ENCODE peak calls at places on chromosome 21, in seven cellular contexts. L is fibroblast of mammary gland; M is CD4-positive, alpha-beta memory T cell; W is HL-60; O is A549; Q is PC-3; B is left lung. F is an unnamed sample.

GRCh38 chr21:14862794-14863720 is 201.7 kb downstream of the NRIP1 start:
- DNase-seq in L (peak), M (peak), W (no peak), O (no peak), Q (peak), B (no peak), F (peak)

GRCh38 chr21:46104104-46104503 is 6.2 kb downstream of the COL6A2 start:
- DNase-seq in L (no peak), M (no peak), W (no peak), O (no peak), Q (no peak), B (no peak), F (no peak)

GRCh38 chr21:28334407-28334806 is 658.3 kb downstream of the LTN1 start:
- DNase-seq in L (peak), M (no peak), W (no peak), O (no peak), Q (peak), B (no peak), F (no peak)

GRCh38 chr21:36330904-36331303 is 10.9 kb downstream of the MORC3 start:
- DNase-seq in L (peak), M (peak), W (peak), O (peak), Q (peak), B (no peak), F (peak)

GRCh38 chr21:31108969-31109368 is 70.7 kb upstream of the KRTAP19-8 start:
- DNase-seq in L (peak), M (no peak), W (no peak), O (no peak), Q (peak), B (no peak), F (peak)

GRCh38 chr21:16752109-16752508 is 760.7 kb upstream of the CXADR start:
- DNase-seq in L (no peak), M (no peak), W (no peak), O (no peak), Q (no peak), B (no peak), F (no peak)

GRCh38 chr21:14306143-14306907 is 76.6 kb downstream of the HSPA13 start:
- DNase-seq in L (peak), M (no peak), W (no peak), O (no peak), Q (peak), B (no peak), F (peak)

GRCh38 chr21:17089121-17089520 is 423.7 kb upstream of the CXADR start:
- DNase-seq in L (no peak), M (no peak), W (no peak), O (no peak), Q (peak), B (no peak), F (no peak)

GRCh38 chr21:16592399-16592798 is 862.6 kb downstream of the USP25 start:
- DNase-seq in L (peak), M (no peak), W (no peak), O (no peak), Q (no peak), B (no peak), F (no peak)

GRCh38 chr21:45994086-45994661 is 12.6 kb downstream of the COL6A1 start:
- DNase-seq in L (peak), M (no peak), W (no peak), O (no peak), Q (no peak), B (peak), F (no peak)

GRCh38 chr21:45973475-45974072 is 8.0 kb upstream of the COL6A1 start:
- DNase-seq in L (peak), M (peak), W (no peak), O (peak), Q (peak), B (peak), F (peak)

GRCh38 chr21:28067015-28067414 is 925.7 kb downstream of the LTN1 start:
- DNase-seq in L (no peak), M (no peak), W (no peak), O (no peak), Q (no peak), B (no peak), F (no peak)

GRCh38 chr21:38126677-38127271 is 130.0 kb upstream of the KCNJ15 start:
- DNase-seq in L (peak), M (peak), W (peak), O (peak), Q (peak), B (peak), F (peak)

GRCh38 chr21:29851611-29852010 is 88.2 kb downstream of the GRIK1 start:
- DNase-seq in L (no peak), M (no peak), W (no peak), O (no peak), Q (no peak), B (no peak), F (no peak)

GRCh38 chr21:17139696-17140095 is 373.1 kb upstream of the CXADR start:
- DNase-seq in L (peak), M (no peak), W (peak), O (no peak), Q (no peak), B (no peak), F (peak)

GRCh38 chr21:42527489-42528158 is 14.0 kb downstream of the SLC37A1 start:
- DNase-seq in L (no peak), M (peak), W (no peak), O (no peak), Q (no peak), B (no peak), F (peak)
- H3K4me3 ChIP-seq in L (no peak), M (peak), W (no peak), O (no peak), Q (no peak), B (no peak), F (peak)

DNA sequence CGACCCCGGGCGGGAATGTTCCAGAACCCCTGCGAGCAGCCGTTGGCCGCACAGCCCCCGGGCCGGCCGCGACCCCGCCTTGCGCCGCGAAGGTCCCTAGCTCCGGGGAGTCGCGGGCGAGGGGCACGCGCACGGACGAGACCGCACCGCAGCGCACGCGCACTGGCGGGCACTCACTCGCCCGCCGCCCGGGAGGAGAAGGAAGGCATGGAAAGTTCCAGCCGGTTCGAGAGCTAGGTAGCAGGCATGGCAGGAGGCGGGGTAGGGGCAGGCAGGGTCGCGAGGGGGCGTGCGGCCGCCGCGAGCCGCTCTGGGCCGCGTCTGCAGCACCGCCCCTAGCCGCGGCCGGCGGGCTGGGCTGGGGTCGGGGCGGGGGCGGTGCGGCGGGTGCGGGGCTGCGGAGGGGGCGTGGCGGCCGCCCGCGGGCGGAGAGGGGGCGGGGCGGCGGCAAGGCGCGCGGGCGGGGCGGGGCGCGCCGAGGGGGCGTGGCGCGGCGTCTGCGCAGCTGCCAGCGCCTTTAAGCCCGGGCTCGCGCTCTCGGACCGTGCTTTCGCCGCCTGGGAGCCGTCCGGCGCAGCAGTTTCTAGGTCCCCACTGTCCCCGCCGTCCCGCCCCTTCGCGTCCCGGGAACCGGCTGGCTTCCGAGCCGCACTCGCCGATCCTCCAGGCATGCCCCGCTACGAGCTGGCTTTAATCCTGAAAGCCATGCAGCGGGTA is at the start of the genes MRPS6 and SLC5A3:
- DNase-seq in L (peak), M (peak), W (peak), O (peak), Q (peak), B (peak), F (no peak)
- H3K4me3 ChIP-seq in L (peak), M (peak), W (peak), O (peak), Q (peak), B (peak), F (peak)

DNA sequence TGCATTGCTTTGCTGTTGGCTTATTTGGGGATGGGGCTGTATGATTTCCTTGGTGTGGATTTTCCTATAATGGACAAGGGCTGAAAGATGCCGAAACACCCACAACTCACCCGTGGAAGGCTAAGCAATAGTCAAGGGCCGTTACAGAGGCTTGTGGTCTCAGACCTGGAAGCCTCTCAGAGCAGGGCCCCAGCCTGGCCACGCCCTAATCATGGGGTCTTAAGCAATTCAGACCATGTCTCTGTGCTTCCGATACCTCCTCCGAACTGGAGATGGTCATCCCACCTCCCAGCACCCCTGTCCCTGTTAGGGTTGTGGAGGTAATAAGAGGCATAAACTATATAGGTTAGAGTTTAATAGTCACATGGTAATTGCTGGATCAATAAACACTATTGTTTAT is 3.4 kb downstream of the ABCG1 start:
- DNase-seq in L (no peak), M (no peak), W (no peak), O (no peak), Q (no peak), B (no peak), F (no peak)
- H3K4me3 ChIP-seq in L (no peak), M (no peak), W (no peak), O (no peak), Q (no peak), B (no peak), F (no peak)

GRCh38 chr21:26798856-26799751 is 46.1 kb downstream of the ADAMTS1 start:
- DNase-seq in L (peak), M (no peak), W (no peak), O (no peak), Q (peak), B (no peak), F (no peak)

GRCh38 chr21:26794597-26795397 is 50.4 kb downstream of the ADAMTS1 start:
- DNase-seq in L (no peak), M (no peak), W (no peak), O (no peak), Q (no peak), B (no peak), F (no peak)

GRCh38 chr21:26797878-26798456 is 47.2 kb downstream of the ADAMTS1 start:
- DNase-seq in L (no peak), M (no peak), W (no peak), O (no peak), Q (no peak), B (no peak), F (peak)

GRCh38 chr21:26795866-26796329 is 49.3 kb downstream of the ADAMTS1 start:
- DNase-seq in L (peak), M (no peak), W (no peak), O (peak), Q (peak), B (no peak), F (no peak)

GRCh38 chr21:26795398-26795790 is 49.8 kb downstream of the ADAMTS1 start:
- DNase-seq in L (no peak), M (no peak), W (no peak), O (no peak), Q (no peak), B (no peak), F (no peak)
- H3K4me3 ChIP-seq in L (no peak), M (no peak), W (no peak), O (no peak), Q (no peak), B (no peak), F (no peak)

GRCh38 chr21:19695796-19696195 is 1292.2 kb upstream of the TMPRSS15 start:
- DNase-seq in L (no peak), M (no peak), W (no peak), O (no peak), Q (no peak), B (no peak), F (no peak)

GRCh38 chr21:19692231-19692630 is 1288.6 kb upstream of the TMPRSS15 start:
- DNase-seq in L (no peak), M (no peak), W (no peak), O (no peak), Q (no peak), B (no peak), F (no peak)
- H3K4me3 ChIP-seq in L (no peak), M (no peak), W (no peak), O (no peak), Q (no peak), B (no peak), F (no peak)

DNA sequence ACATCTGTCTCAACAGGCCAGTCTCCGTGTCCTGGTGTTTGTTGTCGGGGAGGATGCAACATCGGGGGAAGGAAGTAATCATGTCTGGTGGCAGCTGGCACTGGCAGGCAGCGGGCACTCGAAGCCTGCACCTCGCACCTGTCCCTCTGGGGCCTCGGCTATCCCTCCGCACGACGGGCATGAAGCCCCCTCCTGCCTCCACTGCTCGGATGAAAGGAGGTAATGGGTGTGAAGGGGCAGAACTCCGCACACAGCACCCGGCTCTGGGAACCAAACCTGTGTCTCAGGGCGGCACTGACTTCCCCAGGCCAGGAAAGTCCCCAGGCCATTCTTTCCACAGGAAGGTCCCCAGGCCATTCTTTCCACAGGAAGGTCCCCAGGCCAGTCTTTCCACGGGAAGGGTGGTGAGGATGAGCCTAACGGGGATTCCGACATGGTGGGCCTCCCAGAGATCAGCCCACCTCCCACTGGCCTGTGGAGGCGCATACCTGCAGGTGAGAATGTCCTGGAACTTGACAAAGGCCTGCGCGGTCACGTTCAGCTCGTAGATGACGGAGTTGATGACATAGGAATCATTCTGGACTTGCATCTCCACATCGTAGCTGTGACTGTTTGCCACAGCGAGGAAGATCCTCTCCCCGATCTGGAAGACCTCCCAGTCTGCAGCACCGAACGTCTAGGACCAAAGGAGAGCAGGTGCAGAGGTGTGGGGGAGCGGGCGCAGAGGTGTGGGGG is 31.1 kb downstream of the KRTAP10-1 start:
- DNase-seq in L (no peak), M (no peak), W (no peak), O (no peak), Q (no peak), B (peak), F (no peak)
- H3K4me3 ChIP-seq in L (no peak), M (no peak), W (no peak), O (no peak), Q (no peak), B (no peak), F (no peak)

GRCh38 chr21:35026153-35026499 is 23.0 kb downstream of the RUNX1 start:
- DNase-seq in L (no peak), M (no peak), W (peak), O (no peak), Q (no peak), B (no peak), F (no peak)
- H3K4me3 ChIP-seq in L (no peak), M (peak), W (no peak), O (no peak), Q (no peak), B (no peak), F (peak)

GRCh38 chr21:43317254-43317748 is 109.6 kb downstream of the SIK1 start:
- DNase-seq in L (no peak), M (no peak), W (no peak), O (no peak), Q (no peak), B (peak), F (no peak)

GRCh38 chr21:43317959-43318358 is 109.0 kb downstream of the SIK1 start:
- DNase-seq in L (no peak), M (no peak), W (no peak), O (no peak), Q (no peak), B (no peak), F (no peak)

GRCh38 chr21:43316156-43316845 is 110.6 kb downstream of the SIK1 start:
- DNase-seq in L (no peak), M (no peak), W (no peak), O (no peak), Q (no peak), B (peak), F (no peak)

GRCh38 chr21:43318841-43319781 is 107.8 kb downstream of the SIK1 start:
- DNase-seq in L (peak), M (no peak), W (no peak), O (no peak), Q (peak), B (peak), F (no peak)

DNA sequence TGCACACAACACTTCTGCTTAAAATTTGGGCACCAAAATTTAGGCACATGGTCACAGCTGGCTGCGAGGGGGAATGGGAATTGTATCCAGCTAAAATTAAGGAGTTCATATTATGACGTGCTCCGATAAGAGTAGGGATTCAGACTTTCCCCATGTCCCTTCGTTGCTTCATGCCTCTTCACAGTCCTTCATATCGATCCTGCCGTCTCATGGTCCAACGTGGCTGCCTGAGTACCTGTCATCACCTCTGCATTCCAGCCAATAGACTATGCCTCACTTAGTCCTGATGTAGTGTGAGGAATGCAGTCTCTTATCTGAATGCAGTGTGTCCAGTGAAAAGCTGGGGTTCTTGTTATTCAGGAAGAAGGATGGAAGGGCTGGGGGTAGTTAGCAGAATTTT is 108.6 kb downstream of the SIK1 start:
- DNase-seq in L (no peak), M (no peak), W (no peak), O (no peak), Q (no peak), B (peak), F (no peak)
- H3K4me3 ChIP-seq in L (no peak), M (no peak), W (no peak), O (no peak), Q (no peak), B (no peak), F (no peak)

F was measured in Jurkat, Clone E6-1.